ENCODE peak calls at places on chromosomes 11 and 22, in four cellular contexts. N, D, T and S are unnamed samples.

GRCh38 chr22:37337204-37337943 is 55.1 kb downstream of the CYTH4 start:
- DNase-seq in N (no peak), D (no peak), T (no peak), S (peak)

GRCh38 chr11:125062196-125062930 is 742 bp upstream of the SLC37A2 start:
- DNase-seq in N (no peak), D (peak), T (no peak), S (no peak)

GRCh38 chr22:33666249-33666648 is 254.0 kb downstream of the LARGE1 start:
- DNase-seq in D (no peak), N (no peak), T (no peak), S (no peak)

GRCh38 chr22:47238886-47239860 is 476.7 kb downstream of the TBC1D22A start:
- DNase-seq in T (no peak), N (no peak), D (no peak), S (no peak)

GRCh38 chr11:7612056-7612660 is 61.1 kb downstream of the CYB5R2 start:
- DNase-seq in T (no peak), N (no peak), D (no peak), S (no peak)

GRCh38 chr11:81874627-81875026 is 859.0 kb downstream of the FAM181B start:
- DNase-seq in D (peak), T (no peak), N (no peak), S (no peak)

GRCh38 chr22:42720263-42721044 is at the start of gene A4GALT:
- DNase-seq in T (no peak), D (no peak), N (no peak), S (no peak)

GRCh38 chr22:20438678-20439492 is 1.3 kb upstream of the SCARF2 start:
- DNase-seq in D (no peak), T (no peak), N (no peak), S (no peak)

GRCh38 chr11:33182246-33182878 is 21.1 kb upstream of the CSTF3 start:
- DNase-seq in N (no peak), T (no peak), D (no peak), S (no peak)

GRCh38 chr11:44943118-44943517 is 7.6 kb downstream of the TP53I11 start:
- DNase-seq in T (no peak), D (no peak), N (no peak), S (no peak)